ENCODE peak calls at places on chromosomes 12 and 14, in five cellular contexts. J, E, X, T and F are unnamed samples. For H3K36me3, the result is how much of the 10 kb centered on the place peaks cover.

GRCh38 chr14:106277503-106277902 is 751.1 kb downstream of the TMEM121 start:
- DNase-seq in X (no peak), T (no peak), E (no peak), J (no peak), F (no peak)

GRCh38 chr12:39905152-39905551 is 200.7 kb downstream of the SLC2A13 start:
- DNase-seq in X (no peak), J (no peak), T (peak), E (no peak), F (no peak)

GRCh38 chr14:101813833-101814232 is 52.3 kb downstream of the PPP2R5C start:
- DNase-seq in J (no peak), X (no peak), T (no peak), E (no peak), F (no peak)

GRCh38 chr14:103886304-103887169 is 39.2 kb upstream of the PPP1R13B start:
- DNase-seq in T (no peak), J (no peak), E (peak), X (no peak), F (peak)

GRCh38 chr14:22973217-22974032 is 8.9 kb downstream of the AJUBA start:
- DNase-seq in X (peak), J (peak), T (no peak), E (peak), F (no peak)

GRCh38 chr14:76810953-76811400 is 1.7 kb downstream of the ANGEL1 start:
- DNase-seq in E (no peak), J (peak), T (no peak), X (no peak), F (no peak)

GRCh38 chr12:130225347-130225746 is 63.1 kb downstream of the FZD10 start:
- DNase-seq in X (no peak), T (no peak), J (no peak), E (peak), F (no peak)

GRCh38 chr14:104973215-104974145 is 4.7 kb downstream of the AHNAK2 start:
- DNase-seq in X (no peak), T (peak), E (peak), J (peak), F (peak)

GRCh38 chr14:66624319-66624937 is 116.5 kb downstream of the GPHN start:
- DNase-seq in E (peak), X (no peak), T (no peak), J (peak), F (no peak)

GRCh38 chr12:639988-640387 is 23.3 kb downstream of the NINJ2 start:
- DNase-seq in T (no peak), E (peak), X (no peak), J (no peak), F (no peak)

GRCh38 chr12:30622509-30622908 is 73.2 kb downstream of the IPO8 start:
- DNase-seq in T (no peak), X (no peak), J (peak), E (no peak), F (no peak)

GRCh38 chr14:59020382-59020781 is 168.1 kb upstream of the DAAM1 start:
- DNase-seq in T (no peak), J (peak), E (no peak), X (no peak), F (no peak)

GRCh38 chr14:59018978-59019377 is 169.5 kb upstream of the DAAM1 start:
- DNase-seq in J (peak), E (peak), T (no peak), X (no peak), F (no peak)

GRCh38 chr14:59018460-59018859 is 170.0 kb upstream of the DAAM1 start:
- DNase-seq in E (peak), X (no peak), T (no peak), J (no peak), F (no peak)

GRCh38 chr14:59026086-59026485 is 162.4 kb upstream of the DAAM1 start:
- DNase-seq in J (no peak), X (no peak), T (no peak), E (no peak), F (no peak)

GRCh38 chr14:59022144-59022543 is 166.3 kb upstream of the DAAM1 start:
- DNase-seq in E (no peak), T (no peak), X (no peak), J (peak), F (no peak)
- TF ChIP-seq CTCF in E (peak), T (no peak), X (no peak), J (peak), F (peak)

DNA sequence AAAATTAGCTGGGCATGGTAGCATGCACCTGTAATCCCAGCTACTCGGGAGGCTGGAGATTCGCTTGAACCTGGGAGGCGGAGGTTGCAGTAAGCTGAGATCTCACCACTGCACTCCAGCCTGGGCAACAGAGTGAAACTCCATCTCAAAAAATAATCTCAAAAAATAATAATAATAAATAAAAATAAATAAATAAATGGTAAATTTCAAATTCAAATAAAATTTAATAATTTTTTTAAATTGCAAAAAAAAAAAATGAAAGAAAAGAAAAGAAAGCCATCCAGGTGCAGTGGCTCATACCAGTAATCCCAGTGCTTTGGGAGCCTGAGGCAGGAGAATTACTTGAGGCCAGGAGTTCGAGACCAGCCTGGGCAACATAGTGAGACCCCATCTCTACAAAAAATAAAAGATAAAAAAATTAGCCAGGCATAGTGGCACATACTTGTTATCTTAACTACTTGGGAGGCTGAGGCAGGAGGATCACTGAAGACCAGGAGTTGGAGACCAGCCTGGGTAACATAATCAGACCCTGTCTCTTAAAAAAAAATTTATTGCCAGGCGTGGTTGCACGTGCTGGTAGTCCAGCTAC is 36.4 kb downstream of the ALDH2 start:
- DNase-seq in J (no peak), T (no peak), X (no peak), E (no peak), F (no peak)
- H3K36me3 ChIP-seq in J (under half), T (under half), X (under half), E (half or more), F (under half)

GRCh38 chr12:95169368-95169767 is 47.9 kb downstream of the FGD6 start:
- DNase-seq in J (peak), E (no peak), T (no peak), X (no peak), F (no peak)
- TF ChIP-seq CTCF in J (no peak), E (no peak), T (no peak), X (no peak), F (no peak)

DNA sequence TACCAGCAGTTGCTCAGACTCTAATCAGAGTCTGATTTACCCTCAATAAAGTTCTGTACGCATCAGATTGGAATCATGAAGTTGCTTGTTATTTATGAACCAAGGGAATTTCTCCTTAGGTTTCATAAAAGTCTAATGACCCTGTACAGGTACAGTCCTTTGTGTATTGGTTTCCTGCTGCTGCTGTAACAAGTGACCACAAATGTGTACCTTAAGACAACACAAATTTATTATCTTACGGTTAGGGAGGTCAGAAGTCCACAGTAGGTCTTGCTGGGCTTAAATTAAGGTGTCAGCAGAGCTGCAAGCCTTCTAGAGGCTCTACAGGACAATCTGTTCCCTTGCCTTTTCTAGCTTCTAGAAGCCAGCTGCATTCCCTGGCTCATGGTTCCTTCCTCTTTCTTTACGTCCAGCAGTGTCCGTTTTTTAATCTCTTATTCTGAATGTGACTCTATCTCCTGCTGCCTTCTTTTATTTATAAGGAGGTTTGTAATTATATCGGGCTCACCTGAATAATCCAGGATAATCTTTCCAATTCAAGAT is 6.7 kb upstream of the DERA start:
- DNase-seq in J (no peak), T (no peak), X (no peak), E (no peak), F (no peak)
- H3K36me3 ChIP-seq in J (under half), T (under half), X (under half), E (half or more), F (under half)

DNA sequence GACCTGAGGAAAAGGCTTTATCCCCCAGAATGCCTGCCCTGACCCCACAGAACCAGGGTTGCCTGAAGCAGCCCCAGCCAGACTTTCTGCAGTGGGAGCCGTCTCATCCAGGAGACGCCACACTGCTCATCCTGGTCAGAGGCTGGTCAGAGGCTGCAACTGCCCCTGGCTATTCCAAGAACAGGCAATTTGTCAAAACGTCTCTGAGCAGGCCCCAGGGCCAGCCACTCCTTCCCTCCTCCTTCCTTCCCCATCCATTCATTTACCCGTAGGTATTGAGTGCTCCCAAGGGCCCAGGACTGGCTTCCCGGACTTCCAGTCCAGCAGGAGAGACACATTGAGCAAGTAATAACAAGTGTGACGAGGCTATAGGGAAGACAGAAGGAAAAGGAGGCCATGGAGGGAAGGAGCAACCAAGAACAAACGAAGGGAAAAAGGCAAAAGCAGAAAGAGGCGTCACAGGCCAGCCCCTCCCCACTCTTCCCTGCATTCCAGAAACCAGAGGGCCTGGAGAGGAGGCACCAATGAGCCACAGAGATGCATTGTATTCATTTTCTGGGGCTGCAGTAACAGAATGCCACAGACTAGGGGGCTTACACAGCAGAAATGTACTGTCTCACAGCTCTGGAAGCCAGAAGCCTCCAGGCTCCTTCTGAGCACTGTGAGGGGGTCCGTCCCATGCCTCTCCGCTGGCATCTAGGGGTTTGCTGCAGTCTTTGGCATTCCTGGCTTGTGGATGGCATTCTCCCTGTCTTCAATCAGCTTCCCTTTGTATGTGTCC is 21.0 kb upstream of the CD9 start:
- DNase-seq in E (peak), T (no peak), J (no peak), X (no peak), F (no peak)
- TF ChIP-seq CTCF in E (peak), T (no peak), J (no peak), X (no peak), F (no peak)

GRCh38 chr12:1760566-1761382 is 59.6 kb upstream of the LRTM2 start:
- DNase-seq in T (no peak), E (no peak), J (no peak), X (no peak), F (no peak)

GRCh38 chr12:1761857-1762256 is 58.5 kb upstream of the LRTM2 start:
- DNase-seq in T (no peak), J (no peak), X (no peak), E (no peak), F (no peak)

GRCh38 chr12:1758887-1759286 is 61.5 kb upstream of the LRTM2 start:
- DNase-seq in E (no peak), T (no peak), X (no peak), J (no peak), F (no peak)
- H3K36me3 ChIP-seq in E (half or more), T (under half), X (under half), J (under half), F (half or more)

GRCh38 chr14:54565236-54566151 is 1.4 kb upstream of the SAMD4A start:
- DNase-seq in J (peak), X (peak), E (peak), T (peak), F (peak)
- TF ChIP-seq CTCF in J (peak), X (no peak), E (peak), T (peak), F (peak)